ENCODE peak calls at places on chromosomes 13 and 19, in six cellular contexts. One of them, this sample, is unnamed.

GRCh38 chr13:21121616-21122015 is 54.7 kb downstream of the SKA3 start:
- DNase-seq in ecto neural progenitor cell: no peak
- DNase-seq in T47D: no peak
- DNase-seq in activated CD4-positive, alpha-beta T cell treated with anti-CD3 and anti-CD28 coated beads, Interleukin-2, amount 50 U/mL, for 48 hours: no peak
- DNase-seq in Calu3: no peak
- DNase-seq in EL: no peak
- DNase-seq in this sample: no peak

GRCh38 chr19:41478875-41479756 is 36.2 kb downstream of the ERICH4 start:
- DNase-seq in Calu3: no peak
- DNase-seq in ecto neural progenitor cell: no peak
- DNase-seq in activated CD4-positive, alpha-beta T cell treated with anti-CD3 and anti-CD28 coated beads, Interleukin-2, amount 50 U/mL, for 48 hours: no peak
- DNase-seq in EL: no peak
- DNase-seq in T47D: no peak
- DNase-seq in this sample: no peak

GRCh38 chr19:1574763-1575162 is 6.6 kb upstream of the MEX3D start:
- DNase-seq in ecto neural progenitor cell: no peak
- DNase-seq in activated CD4-positive, alpha-beta T cell treated with anti-CD3 and anti-CD28 coated beads, Interleukin-2, amount 50 U/mL, for 48 hours: no peak
- DNase-seq in Calu3: no peak
- DNase-seq in T47D: no peak
- DNase-seq in EL: no peak
- DNase-seq in this sample: no peak

GRCh38 chr13:94154362-94154761 is 325.1 kb downstream of the DCT start:
- DNase-seq in Calu3: no peak
- DNase-seq in activated CD4-positive, alpha-beta T cell treated with anti-CD3 and anti-CD28 coated beads, Interleukin-2, amount 50 U/mL, for 48 hours: no peak
- DNase-seq in ecto neural progenitor cell: no peak
- DNase-seq in EL: peak
- DNase-seq in T47D: no peak
- DNase-seq in this sample: no peak

GRCh38 chr19:14686411-14686810 is 3.4 kb upstream of the ZNF333 start:
- DNase-seq in ecto neural progenitor cell: no peak
- DNase-seq in EL: no peak
- DNase-seq in T47D: peak
- DNase-seq in Calu3: peak
- DNase-seq in activated CD4-positive, alpha-beta T cell treated with anti-CD3 and anti-CD28 coated beads, Interleukin-2, amount 50 U/mL, for 48 hours: peak
- DNase-seq in this sample: peak

GRCh38 chr13:59776924-59777690 is 386.6 kb downstream of the DIAPH3 start:
- DNase-seq in T47D: no peak
- DNase-seq in activated CD4-positive, alpha-beta T cell treated with anti-CD3 and anti-CD28 coated beads, Interleukin-2, amount 50 U/mL, for 48 hours: no peak
- DNase-seq in EL: peak
- DNase-seq in Calu3: no peak
- DNase-seq in ecto neural progenitor cell: no peak
- DNase-seq in this sample: no peak

GRCh38 chr13:78621086-78621485 is 17.7 kb upstream of the POU4F1 start:
- DNase-seq in T47D: no peak
- DNase-seq in EL: no peak
- DNase-seq in activated CD4-positive, alpha-beta T cell treated with anti-CD3 and anti-CD28 coated beads, Interleukin-2, amount 50 U/mL, for 48 hours: no peak
- DNase-seq in ecto neural progenitor cell: no peak
- DNase-seq in Calu3: no peak
- DNase-seq in this sample: no peak

GRCh38 chr13:21435710-21436151 is 23.4 kb downstream of the ZDHHC20 start:
- DNase-seq in Calu3: peak
- DNase-seq in ecto neural progenitor cell: no peak
- DNase-seq in EL: peak
- DNase-seq in T47D: no peak
- DNase-seq in activated CD4-positive, alpha-beta T cell treated with anti-CD3 and anti-CD28 coated beads, Interleukin-2, amount 50 U/mL, for 48 hours: peak
- DNase-seq in this sample: no peak

GRCh38 chr19:3404324-3405260 is 38.2 kb downstream of the NFIC start:
- DNase-seq in T47D: no peak
- DNase-seq in Calu3: no peak
- DNase-seq in ecto neural progenitor cell: no peak
- DNase-seq in activated CD4-positive, alpha-beta T cell treated with anti-CD3 and anti-CD28 coated beads, Interleukin-2, amount 50 U/mL, for 48 hours: no peak
- DNase-seq in EL: peak
- DNase-seq in this sample: no peak

GRCh38 chr19:42196011-42197001 is 21.2 kb downstream of the DEDD2 start:
- DNase-seq in EL: no peak
- DNase-seq in ecto neural progenitor cell: no peak
- DNase-seq in T47D: no peak
- DNase-seq in Calu3: no peak
- DNase-seq in activated CD4-positive, alpha-beta T cell treated with anti-CD3 and anti-CD28 coated beads, Interleukin-2, amount 50 U/mL, for 48 hours: no peak
- DNase-seq in this sample: no peak

GRCh38 chr13:106145070-106145469 is 390.4 kb downstream of the EFNB2 start:
- DNase-seq in EL: no peak
- DNase-seq in Calu3: no peak
- DNase-seq in T47D: no peak
- DNase-seq in ecto neural progenitor cell: no peak
- DNase-seq in activated CD4-positive, alpha-beta T cell treated with anti-CD3 and anti-CD28 coated beads, Interleukin-2, amount 50 U/mL, for 48 hours: no peak
- DNase-seq in this sample: no peak

GRCh38 chr13:99415851-99416331 is 85.4 kb upstream of the TM9SF2 start:
- DNase-seq in ecto neural progenitor cell: no peak
- DNase-seq in EL: no peak
- DNase-seq in Calu3: no peak
- DNase-seq in T47D: no peak
- DNase-seq in activated CD4-positive, alpha-beta T cell treated with anti-CD3 and anti-CD28 coated beads, Interleukin-2, amount 50 U/mL, for 48 hours: no peak
- DNase-seq in this sample: no peak

GRCh38 chr13:104253063-104253680 is 1187.0 kb upstream of the SLC10A2 start:
- DNase-seq in EL: no peak
- DNase-seq in T47D: no peak
- DNase-seq in Calu3: no peak
- DNase-seq in activated CD4-positive, alpha-beta T cell treated with anti-CD3 and anti-CD28 coated beads, Interleukin-2, amount 50 U/mL, for 48 hours: no peak
- DNase-seq in ecto neural progenitor cell: no peak
- DNase-seq in this sample: no peak

GRCh38 chr13:67238277-67238859 is 8.2 kb upstream of the PCDH9 start:
- DNase-seq in EL: peak
- DNase-seq in activated CD4-positive, alpha-beta T cell treated with anti-CD3 and anti-CD28 coated beads, Interleukin-2, amount 50 U/mL, for 48 hours: no peak
- DNase-seq in Calu3: no peak
- DNase-seq in ecto neural progenitor cell: no peak
- DNase-seq in T47D: no peak
- DNase-seq in this sample: peak

GRCh38 chr13:24220086-24220703 is 59.7 kb downstream of the SPATA13 start:
- DNase-seq in activated CD4-positive, alpha-beta T cell treated with anti-CD3 and anti-CD28 coated beads, Interleukin-2, amount 50 U/mL, for 48 hours: peak
- DNase-seq in EL: peak
- DNase-seq in T47D: peak
- DNase-seq in ecto neural progenitor cell: no peak
- DNase-seq in Calu3: peak
- DNase-seq in this sample: peak

GRCh38 chr13:112790735-112791641 is 101.2 kb downstream of the ATP11A start:
- DNase-seq in ecto neural progenitor cell: peak
- DNase-seq in EL: no peak
- DNase-seq in activated CD4-positive, alpha-beta T cell treated with anti-CD3 and anti-CD28 coated beads, Interleukin-2, amount 50 U/mL, for 48 hours: no peak
- DNase-seq in T47D: no peak
- DNase-seq in Calu3: no peak
- DNase-seq in this sample: no peak

GRCh38 chr19:56309511-56310185 is 5.0 kb downstream of the ZSCAN5A start:
- DNase-seq in ecto neural progenitor cell: peak
- DNase-seq in EL: peak
- DNase-seq in activated CD4-positive, alpha-beta T cell treated with anti-CD3 and anti-CD28 coated beads, Interleukin-2, amount 50 U/mL, for 48 hours: peak
- DNase-seq in Calu3: peak
- DNase-seq in T47D: no peak
- DNase-seq in this sample: no peak

GRCh38 chr13:106709509-106709908 is 141.6 kb upstream of the ARGLU1 start:
- DNase-seq in ecto neural progenitor cell: no peak
- DNase-seq in T47D: no peak
- DNase-seq in Calu3: no peak
- DNase-seq in activated CD4-positive, alpha-beta T cell treated with anti-CD3 and anti-CD28 coated beads, Interleukin-2, amount 50 U/mL, for 48 hours: no peak
- DNase-seq in EL: no peak
- DNase-seq in this sample: no peak

GRCh38 chr19:57192064-57192395 is 730 bp downstream of the ZNF264 start:
- DNase-seq in activated CD4-positive, alpha-beta T cell treated with anti-CD3 and anti-CD28 coated beads, Interleukin-2, amount 50 U/mL, for 48 hours: no peak
- DNase-seq in T47D: no peak
- DNase-seq in EL: peak
- DNase-seq in ecto neural progenitor cell: no peak
- DNase-seq in Calu3: no peak
- DNase-seq in this sample: no peak

GRCh38 chr19:36528921-36529518 is 949 bp upstream of the ZNF260 start:
- DNase-seq in activated CD4-positive, alpha-beta T cell treated with anti-CD3 and anti-CD28 coated beads, Interleukin-2, amount 50 U/mL, for 48 hours: peak
- DNase-seq in ecto neural progenitor cell: peak
- DNase-seq in T47D: no peak
- DNase-seq in EL: peak
- DNase-seq in Calu3: no peak
- DNase-seq in this sample: no peak

GRCh38 chr19:686589-687297 is 8.5 kb downstream of the PRSS57 start:
- DNase-seq in ecto neural progenitor cell: no peak
- DNase-seq in EL: no peak
- DNase-seq in Calu3: no peak
- DNase-seq in activated CD4-positive, alpha-beta T cell treated with anti-CD3 and anti-CD28 coated beads, Interleukin-2, amount 50 U/mL, for 48 hours: no peak
- DNase-seq in T47D: no peak
- DNase-seq in this sample: no peak

GRCh38 chr13:50608357-50608756 is 235.1 kb downstream of the DLEU7 start:
- DNase-seq in T47D: no peak
- DNase-seq in ecto neural progenitor cell: no peak
- DNase-seq in EL: no peak
- DNase-seq in Calu3: no peak
- DNase-seq in activated CD4-positive, alpha-beta T cell treated with anti-CD3 and anti-CD28 coated beads, Interleukin-2, amount 50 U/mL, for 48 hours: no peak
- DNase-seq in this sample: no peak